ENCODE peak calls at places on chromosomes 5 and 9, in six cellular contexts. U, B, T, J, L and S are unnamed samples.

GRCh38 chr9:92671323-92671722 is 1.4 kb upstream of the IPPK start:
- DNase-seq in U (no peak), J (peak), L (no peak), B (no peak), T (no peak), S (no peak)

GRCh38 chr5:68344447-68345111 is 129.0 kb downstream of the PIK3R1 start:
- DNase-seq in L (no peak), B (no peak), J (no peak), T (no peak), U (peak), S (no peak)

GRCh38 chr5:176779537-176779936 is 30.8 kb upstream of the UNC5A start:
- DNase-seq in U (no peak), J (no peak), B (no peak), T (peak), L (no peak), S (no peak)

GRCh38 chr9:79452265-79452664 is 119.5 kb upstream of the TLE4 start:
- DNase-seq in B (no peak), U (no peak), J (no peak), L (no peak), T (no peak), S (no peak)

GRCh38 chr9:31590091-31590490 is 794.4 kb upstream of the ACO1 start:
- DNase-seq in U (no peak), T (no peak), L (no peak), J (no peak), B (no peak), S (no peak)

GRCh38 chr5:111774525-111774924 is 17.5 kb upstream of the NREP start:
- DNase-seq in J (peak), U (peak), T (no peak), B (peak), L (no peak), S (no peak)

GRCh38 chr9:77896269-77897245 is 135.1 kb downstream of the GNAQ start:
- DNase-seq in J (no peak), B (no peak), U (no peak), T (no peak), L (no peak), S (peak)

GRCh38 chr5:130571076-130571475 is 594.0 kb downstream of the HINT1 start:
- DNase-seq in L (no peak), T (no peak), B (no peak), J (no peak), U (no peak), S (no peak)

GRCh38 chr5:139146809-139147742 is 51.1 kb downstream of the SIL1 start:
- DNase-seq in U (peak), J (no peak), L (no peak), T (no peak), B (peak), S (no peak)